ENCODE peak calls at places on chromosomes 3 and 15, in eight cellular contexts. E is fibroblast of villous mesenchyme, S is PC-3, L is IMR-90, F is Panc1, K is heart left ventricle, I is AG09309, H is right atrium auricular region. G is an unnamed sample.

GRCh38 chr3:115758076-115758763 is 134.9 kb downstream of the GAP43 start:
- DNase-seq in E (no peak), I (no peak), S (peak), F (no peak), L (no peak), H (no peak), K (no peak), G (peak)

GRCh38 chr3:41018841-41019240 is 180.5 kb upstream of the CTNNB1 start:
- DNase-seq in L (no peak), S (no peak), E (no peak), K (no peak), H (no peak), I (no peak), F (no peak), G (no peak)

GRCh38 chr15:100910119-100910518 is 9.0 kb upstream of the LRRK1 start:
- DNase-seq in S (peak), F (no peak), L (no peak), K (no peak), I (no peak), E (no peak), H (no peak), G (no peak)

GRCh38 chr3:130850044-130850797 is 43.7 kb upstream of the ATP2C1 start:
- DNase-seq in E (peak), H (no peak), S (peak), I (peak), F (no peak), K (peak), L (peak), G (peak)

GRCh38 chr3:188680189-188680588 is 491.6 kb upstream of the TPRG1 start:
- DNase-seq in L (peak), H (no peak), K (no peak), E (no peak), F (no peak), S (no peak), I (peak), G (no peak)

GRCh38 chr3:149512073-149512782 is 37.7 kb downstream of the TM4SF4 start:
- DNase-seq in S (peak), F (no peak), E (peak), K (peak), I (no peak), H (peak), L (peak), G (peak)

GRCh38 chr3:11522953-11523792 is 120.5 kb downstream of the VGLL4 start:
- DNase-seq in F (no peak), S (peak), L (peak), I (no peak), E (peak), K (peak), H (no peak), G (peak)

GRCh38 chr3:188179006-188179966 is 25.3 kb downstream of the LPP start:
- DNase-seq in I (peak), F (no peak), K (peak), H (no peak), E (no peak), S (no peak), L (peak), G (no peak)

GRCh38 chr3:76369170-76369569 is 583.8 kb upstream of the ZNF717 start:
- DNase-seq in L (peak), F (no peak), I (no peak), E (peak), H (no peak), K (no peak), S (peak), G (no peak)

GRCh38 chr3:119627461-119627860 is 29.8 kb downstream of the PLA1A start:
- DNase-seq in F (no peak), S (no peak), L (no peak), K (peak), I (no peak), H (no peak), E (no peak), G (peak)

GRCh38 chr3:129868912-129869311 is 24.6 kb downstream of the TMCC1 start:
- DNase-seq in E (no peak), K (no peak), S (no peak), L (no peak), F (no peak), H (no peak), I (no peak), G (no peak)

GRCh38 chr15:40844543-40844981 is 714 bp downstream of the SPINT1 start:
- DNase-seq in L (no peak), F (no peak), K (peak), S (peak), H (no peak), I (no peak), E (no peak), G (peak)

GRCh38 chr3:142977399-142977728 is 13.9 kb upstream of the PAQR9 start:
- DNase-seq in E (no peak), F (no peak), K (no peak), I (no peak), H (no peak), L (peak), S (peak), G (peak)

GRCh38 chr3:74535281-74535680 is 79.2 kb downstream of the CNTN3 start:
- DNase-seq in K (no peak), F (no peak), I (no peak), L (no peak), H (no peak), S (no peak), E (no peak), G (no peak)

GRCh38 chr3:115858995-115859807 is 235.9 kb downstream of the GAP43 start:
- DNase-seq in L (no peak), K (no peak), I (no peak), H (no peak), F (no peak), S (no peak), E (no peak), G (no peak)

GRCh38 chr3:10470666-10471336 is 34.6 kb downstream of the ATP2B2 start:
- DNase-seq in I (no peak), L (no peak), E (no peak), F (no peak), H (no peak), S (no peak), K (no peak), G (no peak)

GRCh38 chr3:118817748-118818165 is 216.9 kb downstream of the IGSF11 start:
- DNase-seq in L (peak), H (no peak), K (no peak), S (peak), E (peak), I (peak), F (no peak), G (peak)

GRCh38 chr3:79361748-79362378 is 405.9 kb downstream of the ROBO1 start:
- DNase-seq in E (peak), I (peak), F (peak), H (no peak), K (no peak), L (peak), S (peak), G (peak)

GRCh38 chr15:40379853-40380252 is 2.7 kb upstream of the KNSTRN start:
- DNase-seq in L (peak), K (peak), I (peak), S (peak), H (peak), E (peak), F (peak), G (peak)

GRCh38 chr3:67635257-67635656 is 19.2 kb downstream of the SUCLG2 start:
- DNase-seq in K (no peak), S (peak), F (peak), H (no peak), I (peak), E (peak), L (peak), G (peak)

GRCh38 chr3:122975163-122975923 is 52.2 kb downstream of the SEMA5B start:
- DNase-seq in L (peak), F (no peak), I (peak), K (no peak), S (peak), E (peak), H (no peak), G (peak)

GRCh38 chr15:95304116-95304873 is 1026.2 kb upstream of the NR2F2 start:
- DNase-seq in F (no peak), L (peak), I (no peak), H (no peak), E (peak), S (no peak), K (peak), G (peak)

GRCh38 chr15:58438111-58438510 is 6.3 kb downstream of the LIPC start:
- DNase-seq in I (no peak), L (no peak), E (no peak), S (no peak), F (no peak), K (no peak), H (no peak), G (no peak)

DNA sequence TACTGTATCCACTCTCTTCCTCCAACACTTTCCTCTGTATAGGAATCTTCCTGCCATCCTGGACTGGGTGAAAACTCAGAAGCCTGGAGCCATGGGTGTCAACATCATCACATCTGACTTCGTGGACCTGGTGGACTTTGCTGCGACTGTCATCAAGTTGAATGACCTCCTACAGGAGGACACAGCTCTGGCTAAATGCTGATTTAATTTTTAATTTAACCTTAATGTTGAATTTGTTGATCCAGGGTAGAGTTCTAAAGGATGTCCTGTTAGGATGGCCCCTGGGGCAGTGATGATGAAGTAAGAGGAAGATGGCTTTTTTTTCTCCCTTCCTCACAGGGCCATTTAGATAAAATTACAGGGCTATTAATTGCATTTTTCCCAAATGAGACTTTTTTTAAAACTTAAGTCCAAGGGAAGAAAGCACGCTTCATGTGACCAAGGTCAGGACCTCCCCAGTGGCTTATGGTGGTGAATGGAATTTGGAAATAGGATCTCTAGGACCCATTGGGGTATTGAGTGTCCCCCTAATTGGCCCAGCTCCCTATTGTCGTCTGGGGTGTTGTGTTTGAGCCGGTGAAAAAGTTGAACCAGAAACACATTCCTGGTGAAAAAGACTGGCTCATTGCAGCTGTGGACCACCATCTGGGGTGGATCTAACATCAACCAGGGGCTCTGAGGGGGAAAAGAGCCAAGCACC is 125.7 kb upstream of the ZBED2 start:
- DNase-seq in S (no peak), I (no peak), E (no peak), H (no peak), L (no peak), K (no peak), F (no peak), G (no peak)
- TF ChIP-seq CTCF in S (no peak), I (no peak), E (no peak), H (no peak), L (no peak), K (no peak), F (no peak), G (no peak)

GRCh38 chr15:24857094-24857437 is 97.7 kb upstream of the SNRPN start:
- DNase-seq in S (no peak), I (no peak), K (no peak), H (no peak), E (no peak), F (no peak), L (peak), G (no peak)
- H3K4me3 ChIP-seq in S (no peak), I (no peak), K (peak), H (peak), E (no peak), F (no peak), L (peak), G (no peak)

GRCh38 chr3:174002543-174002942 is 605.0 kb downstream of the NLGN1 start:
- DNase-seq in F (no peak), L (no peak), K (no peak), I (no peak), H (no peak), E (peak), S (peak), G (peak)
- TF ChIP-seq CTCF in F (no peak), L (peak), K (no peak), I (peak), H (no peak), E (peak), S (peak), G (peak)

DNA sequence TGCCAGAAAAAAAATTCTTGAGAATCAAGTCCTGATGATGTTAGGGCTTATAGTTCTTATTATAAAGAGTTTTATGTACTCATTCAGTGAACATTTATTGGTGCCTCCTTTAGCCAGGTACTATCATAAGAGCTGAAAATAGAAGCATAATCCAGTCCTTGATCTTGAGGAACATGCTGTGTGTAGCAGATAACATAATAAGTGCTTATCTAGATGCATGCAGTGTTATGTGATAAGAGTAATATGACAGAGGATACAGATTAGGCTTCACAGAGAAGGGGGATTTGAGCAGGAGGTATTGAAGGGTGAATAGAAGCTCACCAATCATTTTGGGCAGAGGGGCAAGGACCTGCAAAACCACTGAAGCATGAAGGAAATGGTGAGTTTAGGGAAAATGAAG is 1.1 kb downstream of the CCR2 start:
- DNase-seq in H (no peak), E (no peak), S (no peak), F (no peak), I (no peak), K (no peak), L (no peak), G (no peak)
- H3K4me3 ChIP-seq in H (no peak), E (no peak), S (no peak), F (no peak), I (no peak), K (peak), L (no peak), G (no peak)

GRCh38 chr3:127749787-127750225 is 72.5 kb downstream of the MGLL start:
- DNase-seq in S (no peak), E (no peak), F (no peak), I (no peak), L (no peak), H (no peak), K (no peak), G (no peak)
- TF ChIP-seq CTCF in S (peak), E (peak), F (no peak), I (no peak), L (no peak), H (peak), K (peak), G (no peak)

GRCh38 chr3:52443268-52443610 is 1.7 kb downstream of the SEMA3G start:
- DNase-seq in I (no peak), H (no peak), L (no peak), F (no peak), E (no peak), S (no peak), K (no peak), G (no peak)

GRCh38 chr3:52444860-52445793 is at the start of gene SEMA3G:
- DNase-seq in K (peak), F (no peak), I (no peak), L (peak), E (peak), H (no peak), S (peak), G (peak)

GRCh38 chr3:52446042-52446441 is 1.1 kb upstream of the SEMA3G start:
- DNase-seq in S (no peak), H (no peak), F (no peak), E (no peak), K (no peak), L (no peak), I (no peak), G (no peak)

GRCh38 chr3:52442409-52443267 is 2.3 kb downstream of the SEMA3G start:
- DNase-seq in F (no peak), E (no peak), I (no peak), H (no peak), S (no peak), K (no peak), L (no peak), G (no peak)

DNA sequence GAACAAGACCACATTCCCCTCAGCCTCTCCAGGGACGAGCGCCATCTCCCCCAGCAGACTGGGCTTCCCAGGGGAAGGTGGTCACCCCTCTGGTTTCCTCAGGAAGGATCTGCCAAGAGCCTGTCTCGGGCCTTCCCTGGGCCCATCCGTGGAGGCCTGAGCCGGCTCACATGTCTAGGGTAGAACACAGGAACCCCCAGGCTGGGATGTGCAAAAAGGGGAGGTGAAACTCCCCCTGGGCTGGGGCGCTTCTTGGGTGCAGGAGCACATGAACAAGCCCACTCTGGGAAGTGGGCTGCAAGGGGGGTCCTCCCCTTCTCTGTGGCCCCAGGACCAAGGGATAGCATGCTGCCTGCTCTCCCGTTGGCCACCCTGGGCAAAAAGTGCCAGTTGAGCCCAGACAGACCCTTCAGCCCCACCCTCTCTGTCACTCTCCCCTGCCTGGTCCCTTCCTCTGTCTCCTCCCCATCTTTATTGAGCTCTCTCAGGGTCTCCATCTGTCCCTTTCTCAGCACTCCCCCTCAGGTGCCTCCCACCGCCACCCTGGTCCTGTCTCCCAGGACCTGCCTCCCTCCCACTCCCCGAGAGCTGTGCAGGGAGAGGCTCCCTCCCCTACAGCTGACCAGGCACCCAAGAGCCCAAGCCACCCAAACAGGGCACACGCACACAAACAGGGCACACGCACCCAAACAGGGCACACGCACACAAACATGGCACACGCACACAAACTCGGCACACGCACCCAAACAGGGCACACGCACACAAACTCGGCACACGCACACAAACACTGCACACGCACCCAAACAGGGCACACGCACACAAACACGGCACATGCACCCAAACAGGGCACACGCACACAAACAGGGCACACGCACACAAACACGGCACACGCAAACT is 864 bp downstream of the SEMA3G start:
- DNase-seq in L (no peak), F (no peak), K (peak), S (no peak), E (no peak), H (no peak), I (no peak), G (no peak)
- H3K4me3 ChIP-seq in L (no peak), F (no peak), K (peak), S (no peak), E (no peak), H (peak), I (no peak), G (no peak)

DNA sequence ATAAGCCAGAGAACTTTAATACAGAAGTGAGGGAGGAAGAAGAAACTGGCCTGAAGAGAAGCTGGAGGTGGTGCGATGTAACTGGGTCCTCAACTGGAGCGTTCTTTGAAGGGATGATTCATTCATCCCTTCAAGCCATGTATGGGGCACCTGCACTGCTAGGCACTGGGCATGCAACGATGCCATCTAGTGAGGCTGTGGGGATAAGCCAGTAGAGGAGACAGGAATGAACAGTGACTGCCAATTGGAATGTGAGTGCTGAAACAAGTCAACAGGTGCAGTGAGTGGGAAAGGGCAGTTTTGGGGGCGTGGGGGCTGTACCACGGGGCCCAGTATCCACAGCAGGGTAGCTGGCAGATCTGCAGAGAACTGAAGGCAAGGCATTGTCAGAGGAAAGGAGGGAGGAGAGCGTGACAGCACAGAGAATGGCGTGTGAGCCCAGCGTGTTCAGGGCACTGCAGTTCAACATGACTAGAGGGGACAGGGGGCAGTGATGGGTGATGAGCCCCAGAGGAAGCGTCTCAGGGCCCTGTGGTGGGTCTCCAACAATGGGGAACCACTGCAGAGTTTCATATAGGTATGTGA is 3.8 kb upstream of the KIF23 start:
- DNase-seq in E (no peak), F (no peak), L (peak), I (no peak), K (no peak), H (no peak), S (peak), G (peak)
- TF ChIP-seq CTCF in E (peak), F (peak), L (peak), I (peak), K (no peak), H (peak), S (peak), G (peak)

GRCh38 chr15:82263350-82263749 is 732 bp downstream of the SAXO2 start:
- DNase-seq in K (no peak), H (no peak), E (no peak), I (no peak), F (peak), S (peak), L (no peak), G (no peak)
- H3K4me3 ChIP-seq in K (peak), H (peak), E (peak), I (peak), F (peak), S (peak), L (peak), G (peak)